ENCODE peak calls at places on chromosomes 16 and 17, in five cellular contexts. X is HCT116, S is MM.1S, O is GM23338, F is GM23248. W is an unnamed sample.

GRCh38 chr16:85908444-85908843 is 9.5 kb downstream of the IRF8 start:
- DNase-seq in X (no peak), S (peak), O (no peak), F (no peak), W (no peak)

GRCh38 chr16:62066747-62067146 is 30.5 kb upstream of the CDH8 start:
- DNase-seq in X (no peak), S (no peak), O (no peak), F (no peak), W (no peak)

GRCh38 chr17:76331083-76331482 is 22.6 kb downstream of the PRPSAP1 start:
- DNase-seq in X (no peak), S (no peak), O (no peak), F (no peak), W (no peak)

GRCh38 chr17:17749921-17750320 is 68.7 kb downstream of the RAI1 start:
- DNase-seq in X (peak), S (no peak), O (peak), F (peak), W (peak)

GRCh38 chr16:5002699-5003143 is 31.0 kb downstream of the NAGPA start:
- DNase-seq in X (no peak), S (no peak), O (no peak), F (no peak), W (no peak)

GRCh38 chr17:81470270-81470943 is 42.2 kb downstream of the ACTG1 start:
- DNase-seq in X (no peak), S (no peak), O (no peak), F (no peak), W (no peak)

GRCh38 chr16:84271866-84272265 is 22.8 kb upstream of the WFDC1 start:
- DNase-seq in X (no peak), S (no peak), O (no peak), F (no peak), W (no peak)

GRCh38 chr17:40568074-40568836 is 3.0 kb upstream of the CCR7 start:
- DNase-seq in X (no peak), S (no peak), O (no peak), F (no peak), W (no peak)

GRCh38 chr16:10828851-10829331 is 10.3 kb upstream of the TVP23A start:
- DNase-seq in X (no peak), S (no peak), O (peak), F (peak), W (no peak)

GRCh38 chr16:67395458-67396158 is 2.3 kb upstream of the TPPP3 start:
- DNase-seq in X (no peak), S (no peak), O (no peak), F (peak), W (peak)

GRCh38 chr17:8991514-8992285 is 26.2 kb upstream of the PIK3R5 start:
- DNase-seq in X (peak), S (peak), O (peak), F (peak), W (peak)

GRCh38 chr16:82671743-82672142 is 45.0 kb downstream of the CDH13 start:
- DNase-seq in X (no peak), S (no peak), O (peak), F (no peak), W (peak)

GRCh38 chr17:8629371-8630226 is 926 bp downstream of the MYH10 start:
- DNase-seq in X (no peak), S (no peak), O (peak), F (peak), W (peak)

GRCh38 chr17:42617956-42618431 is 8.5 kb downstream of the TUBG1 start:
- DNase-seq in X (no peak), S (peak), O (no peak), F (no peak), W (no peak)

GRCh38 chr17:38893612-38894011 is 23.8 kb downstream of the LASP1 start:
- DNase-seq in X (no peak), S (no peak), O (no peak), F (peak), W (peak)

GRCh38 chr16:2691491-2692248 is 9.3 kb downstream of the KCTD5 start:
- DNase-seq in X (no peak), S (no peak), O (no peak), F (no peak), W (no peak)

GRCh38 chr17:7835818-7836595 is 2.0 kb downstream of the KDM6B start:
- DNase-seq in X (no peak), S (no peak), O (peak), F (peak), W (peak)

GRCh38 chr16:67177743-67178699 is 5.7 kb downstream of the MATCAP1 start:
- DNase-seq in X (peak), S (peak), O (peak), F (peak), W (peak)

GRCh38 chr17:77281904-77282367 is 141.2 kb downstream of the SEC14L1 start:
- DNase-seq in X (no peak), S (peak), O (peak), F (no peak), W (peak)

GRCh38 chr17:83055911-83056582 is 23.4 kb upstream of the METRNL start:
- DNase-seq in X (no peak), S (no peak), O (no peak), F (peak), W (peak)

GRCh38 chr16:66856801-66857200 is 12.6 kb downstream of the CA7 start:
- DNase-seq in X (no peak), S (no peak), O (no peak), F (no peak), W (no peak)

GRCh38 chr17:50090071-50090470 is 5.1 kb upstream of the PDK2 start:
- DNase-seq in X (no peak), S (no peak), O (no peak), F (no peak), W (no peak)

GRCh38 chr17:66415366-66416206 is 113.2 kb downstream of the PRKCA start:
- DNase-seq in X (no peak), S (no peak), O (no peak), F (no peak), W (no peak)

GRCh38 chr16:11916524-11917285 is 949 bp upstream of the GSPT1 start:
- DNase-seq in X (no peak), S (no peak), O (no peak), F (peak), W (no peak)

GRCh38 chr17:72635034-72635654 is 457.3 kb downstream of the SLC39A11 start:
- DNase-seq in X (no peak), S (no peak), O (no peak), F (no peak), W (no peak)

GRCh38 chr17:48970224-48970623 is 1.8 kb upstream of the GIP start:
- DNase-seq in X (no peak), S (no peak), O (no peak), F (no peak), W (no peak)

GRCh38 chr17:1228752-1229353 is 41.4 kb upstream of the BHLHA9 start:
- DNase-seq in X (no peak), S (no peak), O (no peak), F (no peak), W (peak)
- TF ChIP-seq EZH2phosphoT487 in X (no peak), S (no peak), O (no peak), F (peak), W (peak)

DNA sequence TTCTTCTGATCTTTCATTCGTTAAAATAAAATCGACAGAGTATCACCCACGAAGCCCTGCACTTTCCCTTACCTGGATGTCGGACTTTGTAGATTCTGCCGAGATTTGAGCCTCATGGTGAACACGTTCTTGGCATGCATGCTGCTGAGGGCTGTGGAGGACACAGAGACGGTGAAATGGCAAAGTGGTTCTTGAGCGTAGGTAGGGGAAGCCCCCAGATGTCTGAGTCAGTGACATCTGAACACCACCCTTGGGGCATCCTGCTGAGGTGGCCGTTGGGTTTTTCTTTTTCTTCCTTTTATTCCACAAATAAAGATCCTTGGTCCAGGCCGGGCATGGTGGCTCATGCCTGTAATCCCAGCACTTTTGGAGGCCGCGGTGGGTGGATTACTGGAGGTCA is 33.9 kb downstream of the NOS2 start:
- DNase-seq in X (no peak), S (no peak), O (no peak), F (no peak), W (no peak)
- TF ChIP-seq EZH2phosphoT487 in X (no peak), S (no peak), O (no peak), F (no peak), W (no peak)

GRCh38 chr17:4110152-4110551 is 32.7 kb downstream of the ZZEF1 start:
- DNase-seq in X (no peak), S (no peak), O (no peak), F (peak), W (no peak)
- TF ChIP-seq EZH2phosphoT487 in X (no peak), S (no peak), O (no peak), F (no peak), W (no peak)

GRCh38 chr17:28388106-28388505 is 16.6 kb downstream of the SARM1 start:
- DNase-seq in X (no peak), S (no peak), O (no peak), F (no peak), W (no peak)

GRCh38 chr17:28380572-28380907 is 9.0 kb downstream of the SARM1 start:
- DNase-seq in X (no peak), S (no peak), O (no peak), F (no peak), W (no peak)

GRCh38 chr17:28385037-28385797 is 13.7 kb downstream of the SARM1 start:
- DNase-seq in X (no peak), S (no peak), O (peak), F (no peak), W (peak)

GRCh38 chr17:28381141-28381825 is 9.8 kb downstream of the SARM1 start:
- DNase-seq in X (no peak), S (no peak), O (peak), F (no peak), W (peak)

DNA sequence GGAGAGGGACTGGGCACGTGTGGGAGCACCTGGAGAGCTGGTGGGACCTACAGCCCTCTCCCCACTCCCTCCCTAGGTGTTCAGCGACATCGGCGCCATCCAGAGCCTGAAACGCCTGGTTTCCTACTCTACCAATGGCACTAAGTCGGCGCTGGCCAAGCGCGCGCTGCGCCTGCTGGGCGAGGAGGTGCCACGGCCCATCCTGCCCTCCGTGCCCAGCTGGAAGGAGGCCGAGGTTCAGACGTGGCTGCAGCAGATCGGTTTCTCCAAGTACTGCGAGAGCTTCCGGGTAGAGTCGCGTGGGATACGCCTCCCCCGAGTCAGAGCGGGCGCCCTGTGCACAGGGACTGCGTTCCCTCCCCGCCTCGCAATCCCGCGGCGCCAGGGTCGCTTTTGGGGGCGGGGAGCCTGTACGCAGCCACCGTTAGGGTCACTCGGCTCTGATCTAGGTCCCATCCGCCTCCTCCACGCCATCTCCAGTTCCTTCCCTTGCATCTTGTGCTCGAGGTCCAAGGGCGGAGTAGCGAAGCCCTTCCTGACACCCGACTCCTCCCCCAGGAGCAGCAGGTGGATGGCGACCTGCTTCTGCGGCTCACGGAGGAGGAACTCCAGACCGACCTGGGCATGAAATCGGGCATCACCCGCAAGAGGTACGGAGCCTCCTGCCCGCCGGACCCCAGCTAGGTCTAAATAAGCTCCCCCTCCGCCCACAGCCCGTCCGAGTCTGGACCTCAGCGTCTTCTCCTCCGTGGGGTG is 13.0 kb downstream of the SARM1 start:
- DNase-seq in X (no peak), S (peak), O (peak), F (peak), W (peak)
- TF ChIP-seq EZH2phosphoT487 in X (no peak), S (no peak), O (no peak), F (no peak), W (peak)

GRCh38 chr16:31440511-31441184 is 1.9 kb downstream of the ZNF843 start:
- DNase-seq in X (no peak), S (no peak), O (no peak), F (peak), W (no peak)

GRCh38 chr16:31438414-31438813 is 4.2 kb downstream of the ZNF843 start:
- DNase-seq in X (no peak), S (no peak), O (no peak), F (no peak), W (no peak)

GRCh38 chr16:31435341-31436220 is 7.0 kb downstream of the ZNF843 start:
- DNase-seq in X (no peak), S (no peak), O (peak), F (no peak), W (no peak)

GRCh38 chr16:31439519-31439918 is 3.1 kb downstream of the ZNF843 start:
- DNase-seq in X (no peak), S (no peak), O (no peak), F (no peak), W (no peak)

GRCh38 chr16:31436221-31437045 is 6.2 kb downstream of the ZNF843 start:
- DNase-seq in X (no peak), S (no peak), O (no peak), F (no peak), W (no peak)
- TF ChIP-seq EZH2phosphoT487 in X (no peak), S (no peak), O (no peak), F (no peak), W (no peak)

GRCh38 chr17:61568219-61569072 is 22.6 kb downstream of the NACA2 start:
- DNase-seq in X (peak), S (no peak), O (no peak), F (no peak), W (no peak)
- TF ChIP-seq EZH2phosphoT487 in X (no peak), S (no peak), O (no peak), F (no peak), W (no peak)

GRCh38 chr17:75108193-75108592 is 1.6 kb upstream of the ARMC7 start:
- DNase-seq in X (no peak), S (no peak), O (no peak), F (no peak), W (no peak)

GRCh38 chr17:75109047-75109406 is 742 bp upstream of the ARMC7 start:
- DNase-seq in X (no peak), S (no peak), O (peak), F (no peak), W (peak)

GRCh38 chr17:75111777-75112176 is 2.0 kb downstream of the ARMC7 start:
- DNase-seq in X (no peak), S (no peak), O (no peak), F (no peak), W (no peak)

GRCh38 chr17:75110307-75110937 is 653 bp downstream of the ARMC7 start:
- DNase-seq in X (no peak), S (no peak), O (peak), F (peak), W (peak)

DNA sequence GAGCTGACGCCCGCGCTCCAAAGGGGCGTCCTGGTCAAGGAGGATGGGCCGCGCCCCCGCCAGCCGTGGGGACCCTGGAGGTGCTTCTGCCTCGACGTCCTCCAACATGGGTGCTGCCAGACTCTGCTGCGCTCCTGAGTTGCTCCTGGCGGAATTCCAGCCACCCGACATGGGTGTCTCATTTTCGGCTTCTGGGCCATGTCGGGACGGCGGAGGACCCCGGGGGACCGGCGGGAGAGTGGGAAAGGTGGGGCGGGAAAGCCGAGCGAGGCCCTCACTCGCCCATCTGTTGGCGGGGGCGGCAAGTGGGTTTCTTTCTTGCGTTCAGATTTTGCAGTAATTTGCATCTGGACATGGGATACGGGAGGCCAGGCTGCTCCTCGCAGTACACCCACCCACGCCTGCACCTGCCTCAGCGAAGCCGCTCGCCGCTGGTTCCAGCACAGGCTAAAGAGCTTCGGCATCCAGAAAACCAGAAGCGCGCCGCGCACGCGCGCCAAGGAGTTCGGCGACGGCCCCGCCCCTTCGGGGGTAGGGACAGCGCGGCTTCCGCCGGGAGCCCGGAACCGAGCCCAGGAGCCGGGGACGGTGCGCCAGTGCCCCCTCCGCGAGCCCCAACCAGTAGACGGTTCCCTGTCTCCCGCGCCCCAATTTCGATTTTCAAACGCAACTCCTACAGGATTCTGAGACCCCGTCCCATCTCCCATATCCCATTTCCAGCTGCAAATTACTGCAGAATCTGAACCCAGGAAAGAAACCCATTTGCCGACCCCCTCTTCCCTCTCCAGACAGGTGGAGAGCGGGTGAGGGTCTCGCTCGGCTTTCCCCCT is at the start of gene ARMC7:
- DNase-seq in X (peak), S (peak), O (peak), F (peak), W (peak)
- TF ChIP-seq EZH2phosphoT487 in X (no peak), S (no peak), O (no peak), F (no peak), W (no peak)

GRCh38 chr17:57861000-57861736 is 11.3 kb upstream of the MRPS23 start:
- DNase-seq in X (peak), S (peak), O (peak), F (peak), W (peak)
- TF ChIP-seq EZH2phosphoT487 in X (no peak), S (no peak), O (no peak), F (no peak), W (no peak)

GRCh38 chr17:45435481-45435880 is 2.8 kb upstream of the ARHGAP27 start:
- DNase-seq in X (no peak), S (no peak), O (no peak), F (no peak), W (no peak)
- TF ChIP-seq EZH2phosphoT487 in X (no peak), S (no peak), O (no peak), F (no peak), W (no peak)

W was measured in neural progenitor cell.